ENCODE peak calls at places on chromosome 3, in eight cellular contexts. K is stimulated activated CD8-positive, alpha-beta memory T cell treated with anti-CD3 and anti-CD28 coated beads, Interleukin-4, amount 100 ng/mL, for 1 hour; Z is germinal center; I is aorta; N is NB4; W is hepatocyte; J is stimulated activated CD4-positive, alpha-beta T cell treated with anti-CD3 and anti-CD28 coated beads, Interleukin-2, amount 100 ng/mL, for 48 hours; U is GM23248. G is an unnamed sample.

GRCh38 chr3:172836390-172836997 is 86.0 kb downstream of the ECT2 start:
- DNase-seq in K (no peak), Z (peak), I (no peak), N (peak), W (peak), J (no peak), U (peak), G (peak)

GRCh38 chr3:11718582-11719405 is 75.1 kb upstream of the VGLL4 start:
- DNase-seq in K (no peak), Z (peak), I (peak), N (peak), W (peak), J (peak), U (peak), G (peak)

GRCh38 chr3:150412599-150413069 is 4.5 kb downstream of the TSC22D2 start:
- DNase-seq in K (no peak), Z (no peak), I (no peak), N (peak), W (peak), J (no peak), U (peak), G (no peak)

GRCh38 chr3:111871809-111872623 is 13.0 kb downstream of the PHLDB2 start:
- DNase-seq in K (no peak), Z (no peak), I (no peak), N (no peak), W (no peak), J (no peak), U (no peak), G (peak)

GRCh38 chr3:15299036-15299435 is 33.4 kb downstream of the SH3BP5 start:
- DNase-seq in K (no peak), Z (no peak), I (no peak), N (no peak), W (no peak), J (no peak), U (no peak), G (no peak)

GRCh38 chr3:25378912-25379311 is 49.2 kb upstream of the RARB start:
- DNase-seq in K (no peak), Z (no peak), I (no peak), N (no peak), W (peak), J (no peak), U (no peak), G (no peak)

GRCh38 chr3:10757021-10757820 is 58.8 kb upstream of the SLC6A11 start:
- DNase-seq in K (no peak), Z (no peak), I (no peak), N (no peak), W (no peak), J (no peak), U (peak), G (no peak)

GRCh38 chr3:64266065-64266874 is 41.0 kb upstream of the PRICKLE2 start:
- DNase-seq in K (no peak), Z (no peak), I (no peak), N (no peak), W (peak), J (no peak), U (peak), G (no peak)

GRCh38 chr3:128337305-128337704 is 129.4 kb downstream of the DNAJB8 start:
- DNase-seq in K (no peak), Z (no peak), I (no peak), N (no peak), W (no peak), J (no peak), U (no peak), G (no peak)

GRCh38 chr3:58474348-58474911 is 17.5 kb upstream of the KCTD6 start:
- DNase-seq in K (no peak), Z (peak), I (no peak), N (peak), W (no peak), J (no peak), U (no peak), G (no peak)

GRCh38 chr3:126777366-126777765 is 73.3 kb downstream of the CHCHD6 start:
- DNase-seq in K (no peak), Z (no peak), I (no peak), N (no peak), W (no peak), J (no peak), U (no peak), G (peak)

GRCh38 chr3:42473083-42473932 is 29.1 kb upstream of the VIPR1 start:
- DNase-seq in K (no peak), Z (no peak), I (no peak), N (no peak), W (peak), J (no peak), U (peak), G (no peak)

GRCh38 chr3:76570436-76571057 is 469.4 kb upstream of the ROBO2 start:
- DNase-seq in K (no peak), Z (peak), I (no peak), N (peak), W (peak), J (no peak), U (peak), G (peak)

GRCh38 chr3:124620600-124621063 is 109.6 kb upstream of the UMPS start:
- DNase-seq in K (no peak), Z (no peak), I (peak), N (peak), W (peak), J (peak), U (peak), G (peak)

GRCh38 chr3:45915518-45916231 is 27.6 kb upstream of the CXCR6 start:
- DNase-seq in K (peak), Z (peak), I (no peak), N (peak), W (peak), J (peak), U (peak), G (peak)

GRCh38 chr3:36812240-36812639 is 47.9 kb upstream of the DCLK3 start:
- DNase-seq in K (no peak), Z (no peak), I (no peak), N (no peak), W (no peak), J (no peak), U (no peak), G (no peak)

GRCh38 chr3:5465183-5465582 is 277.7 kb downstream of the EDEM1 start:
- DNase-seq in K (no peak), Z (no peak), I (no peak), N (peak), W (no peak), J (no peak), U (no peak), G (no peak)

GRCh38 chr3:163481738-163482137 is 1596.6 kb downstream of the SI start:
- DNase-seq in K (no peak), Z (no peak), I (no peak), N (no peak), W (no peak), J (no peak), U (no peak), G (no peak)

GRCh38 chr3:49609815-49610214 is 55.5 kb downstream of the BSN start:
- DNase-seq in K (no peak), Z (no peak), I (no peak), N (no peak), W (no peak), J (no peak), U (no peak), G (no peak)

GRCh38 chr3:161348791-161349400 is 22.4 kb downstream of the SPTSSB start:
- DNase-seq in K (no peak), Z (no peak), I (no peak), N (no peak), W (no peak), J (no peak), U (peak), G (no peak)

GRCh38 chr3:78516937-78517336 is 1250.9 kb downstream of the ROBO1 start:
- DNase-seq in K (no peak), Z (no peak), I (no peak), N (no peak), W (no peak), J (no peak), U (no peak), G (no peak)

GRCh38 chr3:164640586-164640985 is 437.7 kb downstream of the SI start:
- DNase-seq in K (no peak), Z (no peak), I (no peak), N (no peak), W (no peak), J (no peak), U (peak), G (no peak)

GRCh38 chr3:106945435-106945834 is 431.8 kb upstream of the CCDC54 start:
- DNase-seq in K (no peak), Z (no peak), I (no peak), N (no peak), W (no peak), J (no peak), U (peak), G (no peak)

GRCh38 chr3:193590088-193590856 is 2.7 kb upstream of the OPA1 start:
- DNase-seq in K (no peak), Z (no peak), I (no peak), N (peak), W (peak), J (no peak), U (peak), G (no peak)

GRCh38 chr3:60855250-60855649 is 396.0 kb downstream of the FHIT start:
- DNase-seq in K (no peak), Z (no peak), I (no peak), N (peak), W (no peak), J (no peak), U (no peak), G (no peak)

GRCh38 chr3:31880482-31881078 is 100.5 kb downstream of the OSBPL10 start:
- DNase-seq in K (no peak), Z (no peak), I (no peak), N (no peak), W (no peak), J (no peak), U (no peak), G (no peak)

GRCh38 chr3:16059081-16059537 is 115.4 kb upstream of the GALNT15 start:
- DNase-seq in K (no peak), Z (no peak), I (no peak), N (no peak), W (no peak), J (no peak), U (peak), G (peak)

GRCh38 chr3:125212096-125212508 is 446 bp downstream of the SLC12A8 start:
- DNase-seq in K (no peak), Z (no peak), I (no peak), N (no peak), W (peak), J (no peak), U (no peak), G (peak)

GRCh38 chr3:42708611-42709151 is 6.1 kb upstream of the HHATL start:
- DNase-seq in K (no peak), Z (no peak), I (no peak), N (no peak), W (no peak), J (no peak), U (no peak), G (no peak)

GRCh38 chr3:155585384-155585783 is 159.5 kb downstream of the PLCH1 start:
- DNase-seq in K (no peak), Z (no peak), I (no peak), N (no peak), W (no peak), J (no peak), U (peak), G (peak)

GRCh38 chr3:131350506-131350905 is 31.1 kb upstream of the NUDT16 start:
- DNase-seq in K (no peak), Z (no peak), I (no peak), N (no peak), W (no peak), J (no peak), U (peak), G (no peak)

GRCh38 chr3:23203651-23204111 is 554 bp downstream of the UBE2E2 start:
- DNase-seq in K (no peak), Z (peak), I (peak), N (peak), W (peak), J (peak), U (peak), G (no peak)